ENCODE peak calls at places on chromosomes 12 and 14, in six cellular contexts. H is AG10803, M is lower leg skin, D is heart right ventricle, L is esophagus squamous epithelium, X is A549. A is an unnamed sample.

GRCh38 chr12:132659146-132659545 is 28.0 kb downstream of the POLE start:
- DNase-seq in L (no peak), M (no peak), D (no peak), H (no peak), X (no peak), A (no peak)

GRCh38 chr12:34399631-34400422 is 377.5 kb downstream of the ALG10 start:
- DNase-seq in L (no peak), D (peak; percentile 2), X (no peak), H (no peak), M (no peak), A (peak; percentile 32)

GRCh38 chr14:91231446-91231845 is 13.1 kb downstream of the GPR68 start:
- DNase-seq in H (peak; percentile 67), M (no peak), L (no peak), D (no peak), X (no peak), A (no peak)

GRCh38 chr14:59190372-59190771 is 1.9 kb downstream of the DAAM1 start:
- DNase-seq in H (peak; percentile 20), M (no peak), D (no peak), L (no peak), X (peak; percentile 29), A (no peak)

GRCh38 chr12:51922762-51923505 is 15.6 kb downstream of the ACVRL1 start:
- DNase-seq in X (peak; percentile 22), L (no peak), D (no peak), M (peak; percentile 70), H (peak; percentile 89), A (peak; percentile 70)

GRCh38 chr12:60106207-60106606 is 510.4 kb downstream of the SLC16A7 start:
- DNase-seq in D (no peak), L (no peak), H (peak; percentile 25), M (no peak), X (peak; percentile 14), A (no peak)

GRCh38 chr12:68001486-68002466 is 12.5 kb downstream of the IFNG-AS1 start:
- DNase-seq in L (no peak), X (peak; percentile 33), M (no peak), H (peak; percentile 39), D (no peak), A (no peak)

GRCh38 chr14:73467800-73468199 is 9.5 kb upstream of the NUMB start:
- DNase-seq in X (no peak), L (no peak), D (no peak), H (peak; percentile 20), M (no peak), A (no peak)

GRCh38 chr12:79725987-79726386 is 35.2 kb upstream of the PAWR start:
- DNase-seq in M (no peak), D (no peak), X (no peak), H (peak; percentile 72), L (no peak), A (no peak)

GRCh38 chr12:106248849-106249371 is 1.1 kb upstream of the CKAP4 start:
- DNase-seq in M (no peak), X (no peak), D (no peak), L (no peak), H (peak; percentile 66), A (peak; percentile 57)

GRCh38 chr12:106247731-106248176 is at the start of gene CKAP4:
- DNase-seq in H (peak; percentile 85), D (peak; percentile 86), X (peak; percentile 74), M (peak; percentile 45), L (no peak), A (peak; percentile 86)

GRCh38 chr12:106245767-106246166 is 2.1 kb downstream of the CKAP4 start:
- DNase-seq in M (peak; percentile 74), H (peak; percentile 84), L (no peak), D (no peak), X (peak; percentile 81), A (peak; percentile 85)

GRCh38 chr12:106248177-106248848 is 493 bp upstream of the CKAP4 start:
- DNase-seq in L (no peak), X (peak; percentile 65), H (peak; percentile 77), D (peak; percentile 60), M (peak; percentile 62), A (peak; percentile 63)

GRCh38 chr12:106246891-106247730 is 709 bp downstream of the CKAP4 start:
- DNase-seq in L (no peak), H (peak; percentile 76), M (peak; percentile 43), D (peak; percentile 80), X (peak; percentile 54), A (peak; percentile 83)
- TF ChIP-seq CTCF in L (no peak), H (no peak), M (no peak), D (no peak), X (no peak), A (no peak)

GRCh38 chr12:106030210-106031175 is 108.3 kb downstream of the NUAK1 start:
- DNase-seq in M (no peak), D (no peak), H (peak; percentile 96), L (no peak), X (peak; percentile 83), A (no peak)
- H3K4me3 ChIP-seq in M (no peak overlapping the region), D (no peak overlapping the region), H (peak overlapping the region; percentile 12), L (no peak overlapping the region), X (peak overlapping the region; percentile 5), A (no peak overlapping the region)

GRCh38 chr12:44812062-44812461 is 64.1 kb downstream of the NELL2 start:
- DNase-seq in D (no peak), H (no peak), L (no peak), X (peak; percentile 33), M (no peak), A (no peak)
- TF ChIP-seq CTCF in D (no peak), H (no peak), L (no peak), X (no peak), M (no peak), A (no peak)

GRCh38 chr12:189622-189962 is 24.4 kb downstream of the SLC6A12 start:
- DNase-seq in L (no peak), H (no peak), X (no peak), D (no peak), M (no peak), A (peak; percentile 30)

GRCh38 chr12:186006-186625 is 27.8 kb downstream of the SLC6A12 start:
- DNase-seq in L (no peak), M (no peak), H (no peak), D (no peak), X (no peak), A (no peak)

GRCh38 chr12:190881-191280 is 23.1 kb downstream of the SLC6A12 start:
- DNase-seq in D (no peak), H (no peak), L (no peak), X (no peak), M (no peak), A (peak; percentile 30)

GRCh38 chr12:191541-191940 is 22.4 kb downstream of the SLC6A12 start:
- DNase-seq in X (no peak), H (no peak), L (no peak), M (no peak), D (no peak), A (no peak)

GRCh38 chr12:188910-189621 is 24.9 kb downstream of the SLC6A12 start:
- DNase-seq in L (no peak), X (peak; percentile 58), D (peak; percentile 67), M (no peak), H (peak; percentile 34), A (peak; percentile 64)
- H3K4me3 ChIP-seq in L (peak overlapping the region; percentile 47), X (peak overlapping the region; percentile 56), D (peak overlapping the region; percentile 46), M (peak overlapping the region; percentile 20), H (peak overlapping the region; percentile 61), A (peak overlapping the region; percentile 48)

DNA sequence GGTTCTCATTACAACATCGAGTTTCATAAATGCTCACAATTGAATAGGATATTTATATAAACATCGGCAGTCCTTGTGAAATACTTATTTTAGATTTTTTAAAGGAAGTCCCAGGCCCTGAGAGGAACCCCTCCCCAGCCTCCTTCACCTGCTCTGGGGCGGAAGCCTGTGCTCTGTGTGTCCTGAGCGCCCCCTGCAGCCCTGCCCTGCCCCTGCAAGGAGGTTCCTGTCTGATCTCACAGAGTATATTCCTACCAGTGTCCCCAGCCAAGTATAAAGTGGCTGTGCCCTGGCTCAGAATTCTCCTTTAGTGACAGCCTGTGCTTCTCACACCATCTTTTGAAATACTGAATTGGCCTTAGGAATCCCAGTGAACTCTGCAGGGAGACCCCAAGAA is 659.5 kb downstream of the TMEM121 start:
- DNase-seq in X (no peak), L (no peak), M (no peak), D (no peak), H (no peak), A (no peak)
- TF ChIP-seq CTCF in X (no peak), L (no peak), M (no peak), D (no peak), H (no peak), A (peak; percentile 24)

DNA sequence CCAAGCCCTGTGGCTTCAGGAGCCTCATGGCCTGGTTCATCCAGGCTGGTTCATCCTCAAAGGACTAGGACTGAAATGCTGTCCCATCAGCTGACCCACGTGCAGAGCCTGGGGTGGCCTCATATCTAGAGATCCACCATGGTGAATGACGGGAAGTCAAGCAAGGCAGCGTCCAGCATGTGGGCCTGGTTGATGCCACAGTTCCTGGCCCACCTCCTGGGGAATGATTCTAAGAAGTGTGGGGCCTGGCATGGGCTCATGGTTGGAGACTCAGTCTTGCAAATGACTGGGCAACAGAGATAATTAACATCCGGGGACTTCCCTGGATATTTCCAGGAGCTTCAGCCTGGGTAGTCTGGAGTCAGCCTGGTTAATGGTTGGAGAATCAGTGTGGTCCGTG is 302.4 kb upstream of the SFSWAP start:
- DNase-seq in M (no peak), L (no peak), X (no peak), D (no peak), H (no peak), A (no peak)
- H3K4me3 ChIP-seq in M (no peak overlapping the region), L (no peak overlapping the region), X (no peak overlapping the region), D (no peak overlapping the region), H (no peak overlapping the region), A (no peak overlapping the region)

A was measured in lower lobe of right lung.